ENCODE peak calls at places on chromosome 2, in four cellular contexts. One of them, this sample, is unnamed.

GRCh38 chr2:214156971-214157370 is 253.9 kb upstream of the VWC2L start:
- DNase-seq in upper lobe of right lung: no peak
- DNase-seq in thoracic aorta: no peak
- DNase-seq in fibroblast of lung: no peak
- DNase-seq in this sample: no peak

GRCh38 chr2:235084424-235084823 is 132.6 kb downstream of the SH3BP4 start:
- DNase-seq in upper lobe of right lung: no peak
- DNase-seq in thoracic aorta: no peak
- DNase-seq in fibroblast of lung: no peak
- DNase-seq in this sample: no peak

GRCh38 chr2:146931109-146931508 is 913.7 kb upstream of the ACVR2A start:
- DNase-seq in upper lobe of right lung: no peak
- DNase-seq in thoracic aorta: no peak
- DNase-seq in fibroblast of lung: no peak
- DNase-seq in this sample: no peak

GRCh38 chr2:14827226-14828023 is 194.9 kb downstream of the LRATD1 start:
- DNase-seq in upper lobe of right lung: no peak
- DNase-seq in thoracic aorta: no peak
- DNase-seq in fibroblast of lung: no peak
- DNase-seq in this sample: no peak

GRCh38 chr2:62038980-62039771 is 133.7 kb downstream of the COMMD1 start:
- DNase-seq in upper lobe of right lung: no peak
- DNase-seq in thoracic aorta: no peak
- DNase-seq in fibroblast of lung: peak; percentile 57
- DNase-seq in this sample: peak; percentile 13

GRCh38 chr2:183998041-183998796 is 600.1 kb upstream of the ZNF804A start:
- DNase-seq in upper lobe of right lung: no peak
- DNase-seq in thoracic aorta: no peak
- DNase-seq in fibroblast of lung: no peak
- DNase-seq in this sample: no peak

GRCh38 chr2:207385903-207386302 is 143.9 kb upstream of the CREB1 start:
- DNase-seq in upper lobe of right lung: no peak
- DNase-seq in thoracic aorta: no peak
- DNase-seq in fibroblast of lung: peak; percentile 68
- DNase-seq in this sample: peak; percentile 23

GRCh38 chr2:112154246-112155110 is 16.3 kb downstream of the FBLN7 start:
- DNase-seq in upper lobe of right lung: peak; percentile 48
- DNase-seq in thoracic aorta: no peak
- DNase-seq in fibroblast of lung: no peak
- DNase-seq in this sample: no peak

GRCh38 chr2:226638576-226638975 is 161.0 kb downstream of the IRS1 start:
- DNase-seq in upper lobe of right lung: no peak
- DNase-seq in thoracic aorta: no peak
- DNase-seq in fibroblast of lung: peak; percentile 70
- DNase-seq in this sample: no peak

GRCh38 chr2:27766287-27766661 is 5.2 kb upstream of the MRPL33 start:
- DNase-seq in upper lobe of right lung: no peak
- DNase-seq in thoracic aorta: no peak
- DNase-seq in fibroblast of lung: no peak
- DNase-seq in this sample: no peak

GRCh38 chr2:27763907-27764267 is 7.6 kb upstream of the MRPL33 start:
- DNase-seq in upper lobe of right lung: no peak
- DNase-seq in thoracic aorta: no peak
- DNase-seq in fibroblast of lung: no peak
- DNase-seq in this sample: no peak

GRCh38 chr2:27762951-27763906 is 8.3 kb upstream of the MRPL33 start:
- DNase-seq in upper lobe of right lung: no peak
- DNase-seq in thoracic aorta: no peak
- DNase-seq in fibroblast of lung: peak; percentile 24
- DNase-seq in this sample: no peak

GRCh38 chr2:27771202-27771547 is 344 bp upstream of the MRPL33 start:
- DNase-seq in upper lobe of right lung: no peak
- DNase-seq in thoracic aorta: no peak
- DNase-seq in fibroblast of lung: no peak
- DNase-seq in this sample: no peak

DNA sequence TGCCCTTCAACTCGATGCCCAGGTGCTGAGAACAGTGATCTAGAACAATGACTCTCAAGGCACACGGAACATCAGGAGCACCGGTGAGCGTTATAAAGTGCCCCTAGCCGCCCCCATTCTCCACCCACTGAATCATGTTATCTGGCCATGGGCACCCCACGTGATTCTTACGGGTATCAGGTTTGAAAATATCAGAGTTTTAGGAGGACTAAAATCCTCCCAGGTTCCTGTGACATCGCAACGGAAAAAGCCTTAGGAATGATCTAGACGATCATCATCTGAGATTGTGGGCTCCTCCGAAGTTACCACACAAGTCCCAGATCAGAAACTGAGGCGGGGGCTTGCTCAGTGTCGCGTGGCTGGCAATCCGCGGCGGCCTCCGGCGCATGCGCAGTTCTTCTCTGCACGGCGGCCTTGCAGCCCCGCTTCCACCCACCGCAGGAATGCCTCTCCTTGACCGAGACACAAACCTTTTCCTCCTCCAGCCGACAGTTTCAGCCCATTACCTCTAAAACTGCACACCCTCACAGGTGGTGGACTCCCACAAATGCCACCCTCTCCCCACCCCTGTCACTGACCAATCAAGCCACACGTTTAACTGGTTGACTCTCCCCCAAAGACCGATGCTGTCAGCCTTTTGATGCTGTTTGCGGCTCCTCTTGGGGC is 5.8 kb upstream of the MRPL33 start:
- DNase-seq in upper lobe of right lung: peak; percentile 91
- DNase-seq in thoracic aorta: no peak
- DNase-seq in fibroblast of lung: peak; percentile 24
- DNase-seq in this sample: no peak
- H3K4me3 ChIP-seq in upper lobe of right lung: peak overlapping the region; percentile 46
- H3K4me3 ChIP-seq in thoracic aorta: peak overlapping the region; percentile 63
- H3K4me3 ChIP-seq in fibroblast of lung: peak overlapping the region; percentile 25
- H3K4me3 ChIP-seq in this sample: no peak overlapping the region

GRCh38 chr2:10912796-10913445 is 1.2 kb downstream of the KCNF1 start:
- DNase-seq in upper lobe of right lung: peak; percentile 56
- DNase-seq in thoracic aorta: no peak
- DNase-seq in fibroblast of lung: no peak
- DNase-seq in this sample: no peak

GRCh38 chr2:10913501-10914271 is 2.0 kb downstream of the KCNF1 start:
- DNase-seq in upper lobe of right lung: peak; percentile 53
- DNase-seq in thoracic aorta: no peak
- DNase-seq in fibroblast of lung: no peak
- DNase-seq in this sample: no peak

GRCh38 chr2:10915236-10915635 is 3.5 kb downstream of the KCNF1 start:
- DNase-seq in upper lobe of right lung: peak; percentile 40
- DNase-seq in thoracic aorta: no peak
- DNase-seq in fibroblast of lung: no peak
- DNase-seq in this sample: no peak

GRCh38 chr2:10915731-10916331 is 4.1 kb downstream of the KCNF1 start:
- DNase-seq in upper lobe of right lung: peak; percentile 52
- DNase-seq in thoracic aorta: no peak
- DNase-seq in fibroblast of lung: no peak
- DNase-seq in this sample: no peak

GRCh38 chr2:10914272-10914693 is 2.5 kb downstream of the KCNF1 start:
- DNase-seq in upper lobe of right lung: peak; percentile 63
- DNase-seq in thoracic aorta: no peak
- DNase-seq in fibroblast of lung: no peak
- DNase-seq in this sample: no peak
- TF ChIP-seq CTCF in upper lobe of right lung: no peak
- TF ChIP-seq CTCF in thoracic aorta: no peak
- TF ChIP-seq CTCF in fibroblast of lung: peak; percentile 32
- TF ChIP-seq CTCF in this sample: peak; percentile 47

GRCh38 chr2:218566296-218566695 is 1.9 kb downstream of the USP37 start:
- DNase-seq in upper lobe of right lung: no peak
- DNase-seq in thoracic aorta: no peak
- DNase-seq in fibroblast of lung: no peak
- DNase-seq in this sample: no peak
- H3K4me3 ChIP-seq in upper lobe of right lung: no peak overlapping the region
- H3K4me3 ChIP-seq in thoracic aorta: no peak overlapping the region
- H3K4me3 ChIP-seq in fibroblast of lung: no peak overlapping the region
- H3K4me3 ChIP-seq in this sample: no peak overlapping the region

GRCh38 chr2:69275490-69275889 is 111.5 kb downstream of the GFPT1 start:
- DNase-seq in upper lobe of right lung: no peak
- DNase-seq in thoracic aorta: no peak
- DNase-seq in fibroblast of lung: no peak
- DNase-seq in this sample: no peak

GRCh38 chr2:69278366-69278765 is 108.7 kb downstream of the GFPT1 start:
- DNase-seq in upper lobe of right lung: no peak
- DNase-seq in thoracic aorta: no peak
- DNase-seq in fibroblast of lung: peak; percentile 68
- DNase-seq in this sample: no peak

GRCh38 chr2:69269330-69269729 is 117.7 kb downstream of the GFPT1 start:
- DNase-seq in upper lobe of right lung: no peak
- DNase-seq in thoracic aorta: no peak
- DNase-seq in fibroblast of lung: no peak
- DNase-seq in this sample: no peak

GRCh38 chr2:69271831-69272257 is 115.2 kb downstream of the GFPT1 start:
- DNase-seq in upper lobe of right lung: no peak
- DNase-seq in thoracic aorta: no peak
- DNase-seq in fibroblast of lung: peak; percentile 68
- DNase-seq in this sample: peak; percentile 58

DNA sequence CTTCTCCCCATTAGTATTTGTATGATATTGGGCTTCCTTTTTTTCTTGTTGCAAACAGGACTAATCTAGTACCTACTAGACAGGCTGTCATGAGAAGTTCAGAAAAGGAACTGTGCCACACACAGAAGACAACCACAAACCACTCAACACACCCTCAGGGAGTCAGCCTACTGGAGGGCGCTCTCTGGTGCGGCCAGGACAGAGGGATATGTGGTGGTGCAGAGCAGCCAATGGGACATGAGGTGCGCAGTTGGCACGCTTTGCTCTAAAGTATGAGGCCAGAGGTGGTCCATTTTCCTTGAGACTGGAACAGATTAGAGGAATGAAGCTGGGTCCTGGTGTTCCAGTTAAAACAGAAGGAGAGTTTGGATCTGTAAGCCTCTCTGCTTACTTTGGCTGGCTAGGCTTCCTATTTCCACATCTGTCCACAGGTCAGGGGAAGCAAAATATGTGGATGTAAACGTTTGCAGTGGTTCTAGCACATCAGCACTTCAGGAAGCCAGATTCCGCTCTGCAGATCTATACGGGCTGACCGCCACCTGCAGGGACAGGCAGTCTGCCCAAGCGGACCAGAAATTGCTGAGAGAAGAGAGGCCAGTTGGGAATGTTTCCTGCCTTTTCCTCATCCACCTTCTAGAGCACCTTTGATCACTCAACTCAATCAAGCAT is 114.1 kb downstream of the GFPT1 start:
- DNase-seq in upper lobe of right lung: peak; percentile 66
- DNase-seq in thoracic aorta: no peak
- DNase-seq in fibroblast of lung: no peak
- DNase-seq in this sample: no peak
- TF ChIP-seq CTCF in upper lobe of right lung: peak; percentile 7
- TF ChIP-seq CTCF in thoracic aorta: no peak
- TF ChIP-seq CTCF in fibroblast of lung: no peak
- TF ChIP-seq CTCF in this sample: no peak

GRCh38 chr2:100235581-100235980 is 86.7 kb downstream of the LONRF2 start:
- DNase-seq in upper lobe of right lung: no peak
- DNase-seq in thoracic aorta: no peak
- DNase-seq in fibroblast of lung: no peak
- DNase-seq in this sample: no peak

GRCh38 chr2:100237046-100237615 is 85.2 kb downstream of the LONRF2 start:
- DNase-seq in upper lobe of right lung: no peak
- DNase-seq in thoracic aorta: no peak
- DNase-seq in fibroblast of lung: no peak
- DNase-seq in this sample: no peak

GRCh38 chr2:100234141-100234540 is 88.2 kb downstream of the LONRF2 start:
- DNase-seq in upper lobe of right lung: no peak
- DNase-seq in thoracic aorta: no peak
- DNase-seq in fibroblast of lung: no peak
- DNase-seq in this sample: no peak

GRCh38 chr2:100236166-100236565 is 86.1 kb downstream of the LONRF2 start:
- DNase-seq in upper lobe of right lung: no peak
- DNase-seq in thoracic aorta: no peak
- DNase-seq in fibroblast of lung: no peak
- DNase-seq in this sample: no peak

DNA sequence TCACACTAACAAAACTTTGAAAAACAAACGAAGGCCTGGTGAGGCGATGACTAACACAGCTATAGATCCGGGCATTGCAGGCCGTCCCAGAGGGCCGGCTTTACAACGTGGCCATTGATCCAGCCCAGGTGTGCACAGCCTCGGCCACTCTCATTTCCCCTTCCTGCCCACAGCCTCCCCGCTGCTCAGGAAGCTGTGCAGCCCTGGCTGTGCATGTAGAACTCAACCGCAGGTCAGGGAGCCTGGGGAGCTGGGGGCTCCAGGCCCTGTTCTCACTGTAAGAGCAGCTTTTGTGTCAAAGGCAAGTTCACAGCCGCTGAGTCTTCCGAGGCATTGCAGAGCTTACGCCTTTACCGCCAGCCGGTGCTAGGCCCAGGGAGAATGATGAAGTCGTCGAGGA is 87.2 kb downstream of the LONRF2 start:
- DNase-seq in upper lobe of right lung: no peak
- DNase-seq in thoracic aorta: no peak
- DNase-seq in fibroblast of lung: no peak
- DNase-seq in this sample: no peak
- H3K4me3 ChIP-seq in upper lobe of right lung: no peak overlapping the region
- H3K4me3 ChIP-seq in thoracic aorta: no peak overlapping the region
- H3K4me3 ChIP-seq in fibroblast of lung: no peak overlapping the region
- H3K4me3 ChIP-seq in this sample: no peak overlapping the region

GRCh38 chr2:131389657-131390056 is 25.7 kb upstream of the RAB6D start:
- DNase-seq in upper lobe of right lung: no peak
- DNase-seq in thoracic aorta: no peak
- DNase-seq in fibroblast of lung: no peak
- DNase-seq in this sample: no peak

GRCh38 chr2:131394147-131394931 is 30.4 kb upstream of the RAB6D start:
- DNase-seq in upper lobe of right lung: no peak
- DNase-seq in thoracic aorta: no peak
- DNase-seq in fibroblast of lung: no peak
- DNase-seq in this sample: no peak
- TF ChIP-seq CTCF in upper lobe of right lung: no peak
- TF ChIP-seq CTCF in thoracic aorta: no peak
- TF ChIP-seq CTCF in fibroblast of lung: no peak
- TF ChIP-seq CTCF in this sample: no peak

GRCh38 chr2:16625201-16625729 is 40.4 kb downstream of the CYRIA start:
- DNase-seq in upper lobe of right lung: peak; percentile 67
- DNase-seq in thoracic aorta: no peak
- DNase-seq in fibroblast of lung: no peak
- DNase-seq in this sample: no peak

GRCh38 chr2:16626497-16626896 is 39.1 kb downstream of the CYRIA start:
- DNase-seq in upper lobe of right lung: no peak
- DNase-seq in thoracic aorta: no peak
- DNase-seq in fibroblast of lung: peak; percentile 74
- DNase-seq in this sample: peak; percentile 86

GRCh38 chr2:16624419-16624745 is 41.3 kb downstream of the CYRIA start:
- DNase-seq in upper lobe of right lung: no peak
- DNase-seq in thoracic aorta: no peak
- DNase-seq in fibroblast of lung: no peak
- DNase-seq in this sample: no peak

GRCh38 chr2:16626997-16627605 is 38.5 kb downstream of the CYRIA start:
- DNase-seq in upper lobe of right lung: no peak
- DNase-seq in thoracic aorta: no peak
- DNase-seq in fibroblast of lung: no peak
- DNase-seq in this sample: no peak

DNA sequence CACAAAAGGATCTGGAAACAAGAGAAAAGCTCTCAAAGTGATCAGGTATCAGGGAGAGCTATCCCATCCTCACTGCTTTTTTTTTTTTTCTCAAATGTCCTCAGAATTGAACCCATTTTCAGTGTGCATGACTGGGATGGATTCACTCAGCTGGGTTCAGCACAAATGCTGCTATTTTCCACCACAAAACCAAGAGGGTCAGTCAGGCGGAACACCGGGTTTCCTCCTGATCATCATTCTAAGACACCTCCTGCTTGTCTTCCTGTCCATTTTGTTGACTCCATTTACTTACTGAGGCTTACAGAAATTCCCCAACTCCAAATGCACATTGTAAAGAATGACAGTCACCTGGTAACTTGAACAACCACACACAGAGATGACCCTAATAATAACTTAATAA is 39.9 kb downstream of the CYRIA start:
- DNase-seq in upper lobe of right lung: no peak
- DNase-seq in thoracic aorta: no peak
- DNase-seq in fibroblast of lung: no peak
- DNase-seq in this sample: no peak
- H3K4me3 ChIP-seq in upper lobe of right lung: no peak overlapping the region
- H3K4me3 ChIP-seq in thoracic aorta: no peak overlapping the region
- H3K4me3 ChIP-seq in fibroblast of lung: no peak overlapping the region
- H3K4me3 ChIP-seq in this sample: no peak overlapping the region

This sample was measured in astrocyte of the cerebellum.